ENCODE peak calls at places on chromosomes 12 and 14, in eight cellular contexts. A is OCI-LY7, H is PC-3, Y is fibroblast of pulmonary artery, W is body of pancreas, V is IMR-90, C is HCT116, U is RWPE1. T is an unnamed sample.

GRCh38 chr12:29552324-29552927 is 54.9 kb upstream of the OVCH1 start:
- DNase-seq in W (peak), U (peak), H (peak), Y (peak), V (peak), C (peak), A (peak), T (peak)

GRCh38 chr12:116882742-116883141 is 1.5 kb upstream of the HRK start:
- DNase-seq in C (no peak), Y (peak), H (peak), A (peak), U (no peak), W (no peak), V (peak), T (no peak)

GRCh38 chr14:72812292-72812851 is 81.5 kb downstream of the DPF3 start:
- DNase-seq in A (no peak), Y (no peak), H (no peak), W (no peak), V (no peak), U (no peak), C (no peak), T (no peak)

GRCh38 chr14:77400216-77400615 is 23.0 kb downstream of the SAMD15 start:
- DNase-seq in C (no peak), A (no peak), W (no peak), V (no peak), H (no peak), U (no peak), Y (no peak), T (no peak)

GRCh38 chr12:2998789-2999264 is 39.6 kb downstream of the TEAD4 start:
- DNase-seq in W (peak), H (no peak), U (peak), V (peak), Y (peak), A (no peak), C (no peak), T (no peak)

GRCh38 chr14:68619805-68620574 is 172.9 kb downstream of the ZFP36L1 start:
- DNase-seq in V (peak), H (peak), U (no peak), Y (peak), A (no peak), W (no peak), C (peak), T (no peak)

GRCh38 chr14:38065101-38065762 is 142.5 kb upstream of the SSTR1 start:
- DNase-seq in C (no peak), Y (no peak), V (no peak), W (no peak), U (no peak), H (no peak), A (peak), T (no peak)

GRCh38 chr12:57852620-57853509 is 6.3 kb upstream of the CTDSP2 start:
- DNase-seq in C (no peak), W (no peak), A (no peak), Y (no peak), U (no peak), V (no peak), H (no peak), T (no peak)

GRCh38 chr12:9933966-9934365 is 1.8 kb upstream of the CLEC2A start:
- DNase-seq in C (no peak), Y (no peak), V (no peak), A (no peak), W (no peak), U (no peak), H (no peak), T (no peak)

GRCh38 chr12:106013941-106014340 is 124.8 kb downstream of the NUAK1 start:
- DNase-seq in A (no peak), H (no peak), W (no peak), C (no peak), U (no peak), V (no peak), Y (no peak), T (no peak)

GRCh38 chr14:100586520-100587247 is 533 bp downstream of the BEGAIN start:
- DNase-seq in A (no peak), W (no peak), Y (no peak), C (peak), V (no peak), U (peak), H (peak), T (peak)

GRCh38 chr12:52370906-52371608 is 3.8 kb upstream of the KRT85 start:
- DNase-seq in Y (peak), U (no peak), V (peak), A (no peak), C (no peak), H (no peak), W (peak), T (no peak)

GRCh38 chr12:46492471-46493351 is 120.1 kb upstream of the SLC38A2 start:
- DNase-seq in Y (peak), U (peak), H (peak), A (no peak), C (peak), V (peak), W (peak), T (peak)

DNA sequence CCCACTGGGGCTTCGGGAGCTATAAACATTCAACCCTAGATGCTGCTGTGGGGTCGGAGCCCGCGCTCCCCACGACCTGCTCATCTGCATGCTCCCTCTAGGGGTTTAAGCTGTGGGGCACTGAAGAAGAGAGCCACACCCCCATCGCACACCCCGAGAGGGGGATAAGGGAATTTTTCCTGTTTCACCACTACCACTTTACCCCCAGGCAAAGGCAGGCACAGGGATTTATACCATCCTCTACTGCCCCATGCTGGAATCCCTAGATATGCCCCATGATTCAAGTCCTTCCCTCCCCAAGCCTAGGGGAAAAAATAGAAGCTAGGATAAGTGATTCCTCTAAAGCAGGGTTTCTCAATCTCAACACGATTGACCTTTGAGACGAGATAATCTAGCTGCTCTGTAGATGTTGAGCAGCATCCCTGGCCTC is 59.9 kb upstream of the CCDC60 start:
- DNase-seq in C (no peak), Y (no peak), A (no peak), W (no peak), H (no peak), V (no peak), U (no peak), T (no peak)
- TF ChIP-seq CTCF in C (no peak), Y (no peak), A (no peak), W (no peak), H (no peak), V (no peak), U (no peak), T (no peak)

GRCh38 chr14:94598816-94599655 is 13.2 kb upstream of the SERPINA3 start:
- DNase-seq in Y (peak), H (peak), C (peak), V (peak), A (no peak), U (peak), W (peak), T (peak)
- TF ChIP-seq CTCF in Y (no peak), H (peak), C (peak), V (no peak), A (no peak), U (no peak), W (peak), T (peak)

GRCh38 chr12:38142974-38143373 is 173.6 kb upstream of the ALG10B start:
- DNase-seq in U (no peak), H (peak), V (no peak), Y (no peak), W (no peak), A (no peak), C (no peak), T (no peak)
- TF ChIP-seq CTCF in U (no peak), H (peak), V (no peak), Y (no peak), W (no peak), A (no peak), C (peak), T (no peak)

GRCh38 chr14:64692597-64693350 is 11.4 kb upstream of the PLEKHG3 start:
- DNase-seq in H (peak), V (no peak), Y (no peak), W (no peak), U (no peak), C (no peak), A (no peak), T (no peak)

GRCh38 chr14:64695071-64695470 is 9.2 kb upstream of the PLEKHG3 start:
- DNase-seq in Y (no peak), V (no peak), C (no peak), A (no peak), W (no peak), H (peak), U (no peak), T (no peak)

GRCh38 chr14:64696355-64696844 is 7.8 kb upstream of the PLEKHG3 start:
- DNase-seq in C (no peak), U (no peak), A (no peak), H (no peak), V (no peak), W (peak), Y (no peak), T (no peak)

GRCh38 chr14:64692189-64692588 is 12.0 kb upstream of the PLEKHG3 start:
- DNase-seq in H (no peak), C (no peak), V (no peak), Y (no peak), W (no peak), U (no peak), A (no peak), T (no peak)

DNA sequence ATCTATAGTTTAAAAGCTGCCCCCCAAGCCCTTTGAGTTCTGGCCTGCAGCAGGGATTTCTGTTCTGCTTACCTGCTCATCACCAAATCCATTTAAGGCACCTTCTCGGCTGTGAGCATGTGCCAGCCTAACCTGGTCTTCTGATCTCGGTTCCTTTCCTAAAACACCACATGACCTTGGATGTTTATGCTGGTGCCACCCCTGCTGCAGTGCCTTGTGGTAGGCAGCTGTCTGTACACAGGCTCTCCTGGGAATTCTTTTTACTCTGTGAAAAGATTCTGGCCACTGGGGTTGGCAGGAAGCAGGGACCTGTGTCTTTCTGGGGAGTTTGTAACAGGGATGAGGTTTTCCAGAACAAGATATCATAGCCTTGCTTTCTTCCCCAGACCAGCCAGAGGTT is 10.5 kb upstream of the PLEKHG3 start:
- DNase-seq in V (no peak), U (no peak), Y (no peak), A (no peak), W (no peak), C (no peak), H (no peak), T (no peak)
- TF ChIP-seq CTCF in V (no peak), U (no peak), Y (no peak), A (no peak), W (no peak), C (no peak), H (no peak), T (no peak)

DNA sequence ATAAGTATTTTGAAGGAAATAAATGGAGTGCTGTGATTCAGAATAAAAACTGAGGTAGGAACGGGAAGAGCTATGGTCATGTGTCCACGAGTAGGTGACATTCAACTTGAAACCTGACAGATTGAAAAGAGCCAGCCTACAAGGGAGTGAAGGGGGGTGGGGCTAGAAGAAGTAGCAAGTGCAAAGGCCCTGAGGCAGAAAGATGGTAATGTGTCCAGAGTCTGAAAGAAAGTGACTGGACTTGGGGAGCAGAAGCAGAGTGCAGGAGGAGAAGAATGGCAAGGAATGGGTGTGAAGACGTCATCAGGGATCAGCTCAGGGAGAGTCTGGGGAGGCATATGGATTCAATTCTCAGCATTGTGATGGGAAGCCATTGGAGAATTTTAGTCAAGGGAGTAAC is 13.7 kb downstream of the PLXNC1 start:
- DNase-seq in H (no peak), A (no peak), U (no peak), Y (no peak), W (no peak), V (no peak), C (no peak), T (no peak)
- TF ChIP-seq CTCF in H (no peak), A (no peak), U (no peak), Y (no peak), W (no peak), V (no peak), C (no peak), T (no peak)

GRCh38 chr14:84894254-84894653 is 635.7 kb upstream of the FLRT2 start:
- DNase-seq in U (no peak), H (no peak), V (no peak), W (no peak), A (no peak), Y (no peak), C (no peak), T (no peak)
- TF ChIP-seq CTCF in U (no peak), H (no peak), V (no peak), W (no peak), A (no peak), Y (no peak), C (no peak), T (no peak)

T was measured in Calu3.